ENCODE peak calls at places on chromosomes 6 and 20, in nine cellular contexts. One of them, this sample, is unnamed.

GRCh38 chr6:158570681-158570962 is 10.7 kb downstream of the TMEM181 start:
- DNase-seq in stimulated activated CD8-positive, alpha-beta memory T cell treated with anti-CD3 and anti-CD28 coated beads, Interleukin-4, amount 100 ng/mL, for 1 hour: no peak
- DNase-seq in omental fat pad: no peak
- DNase-seq in neural crest cell: no peak
- DNase-seq in NCI-H2081 treated with DMSO at 0.1 percent for 48 hours: no peak
- DNase-seq in HCEC 1CT: no peak
- DNase-seq in activated T-helper 1 cell treated with Interleukin-2 at 50 U/mL for 16 hours: no peak
- DNase-seq in brain microvascular endothelial cell: no peak
- DNase-seq in non-pigmented ciliary epithelial cell: no peak
- DNase-seq in this sample: no peak

GRCh38 chr20:21323640-21324039 is 20.5 kb downstream of the XRN2 start:
- DNase-seq in stimulated activated CD8-positive, alpha-beta memory T cell treated with anti-CD3 and anti-CD28 coated beads, Interleukin-4, amount 100 ng/mL, for 1 hour: no peak
- DNase-seq in omental fat pad: no peak
- DNase-seq in neural crest cell: no peak
- DNase-seq in NCI-H2081 treated with DMSO at 0.1 percent for 48 hours: no peak
- DNase-seq in HCEC 1CT: peak
- DNase-seq in activated T-helper 1 cell treated with Interleukin-2 at 50 U/mL for 16 hours: no peak
- DNase-seq in brain microvascular endothelial cell: peak
- DNase-seq in non-pigmented ciliary epithelial cell: no peak
- DNase-seq in this sample: peak

GRCh38 chr6:54017877-54018276 is 93.4 kb upstream of the MLIP start:
- DNase-seq in stimulated activated CD8-positive, alpha-beta memory T cell treated with anti-CD3 and anti-CD28 coated beads, Interleukin-4, amount 100 ng/mL, for 1 hour: no peak
- DNase-seq in omental fat pad: no peak
- DNase-seq in neural crest cell: no peak
- DNase-seq in NCI-H2081 treated with DMSO at 0.1 percent for 48 hours: no peak
- DNase-seq in HCEC 1CT: no peak
- DNase-seq in activated T-helper 1 cell treated with Interleukin-2 at 50 U/mL for 16 hours: no peak
- DNase-seq in brain microvascular endothelial cell: no peak
- DNase-seq in non-pigmented ciliary epithelial cell: no peak
- DNase-seq in this sample: no peak

GRCh38 chr6:80335061-80335660 is 228.7 kb downstream of the BCKDHB start:
- DNase-seq in stimulated activated CD8-positive, alpha-beta memory T cell treated with anti-CD3 and anti-CD28 coated beads, Interleukin-4, amount 100 ng/mL, for 1 hour: no peak
- DNase-seq in omental fat pad: no peak
- DNase-seq in neural crest cell: no peak
- DNase-seq in NCI-H2081 treated with DMSO at 0.1 percent for 48 hours: no peak
- DNase-seq in HCEC 1CT: no peak
- DNase-seq in activated T-helper 1 cell treated with Interleukin-2 at 50 U/mL for 16 hours: no peak
- DNase-seq in brain microvascular endothelial cell: peak
- DNase-seq in non-pigmented ciliary epithelial cell: no peak
- DNase-seq in this sample: no peak

GRCh38 chr6:15131234-15132195 is 114.4 kb upstream of the JARID2 start:
- DNase-seq in stimulated activated CD8-positive, alpha-beta memory T cell treated with anti-CD3 and anti-CD28 coated beads, Interleukin-4, amount 100 ng/mL, for 1 hour: no peak
- DNase-seq in omental fat pad: no peak
- DNase-seq in neural crest cell: no peak
- DNase-seq in NCI-H2081 treated with DMSO at 0.1 percent for 48 hours: no peak
- DNase-seq in HCEC 1CT: no peak
- DNase-seq in activated T-helper 1 cell treated with Interleukin-2 at 50 U/mL for 16 hours: no peak
- DNase-seq in brain microvascular endothelial cell: no peak
- DNase-seq in non-pigmented ciliary epithelial cell: no peak
- DNase-seq in this sample: no peak

GRCh38 chr6:5723905-5724691 is 282.6 kb downstream of the NRN1 start:
- DNase-seq in stimulated activated CD8-positive, alpha-beta memory T cell treated with anti-CD3 and anti-CD28 coated beads, Interleukin-4, amount 100 ng/mL, for 1 hour: no peak
- DNase-seq in omental fat pad: no peak
- DNase-seq in neural crest cell: no peak
- DNase-seq in NCI-H2081 treated with DMSO at 0.1 percent for 48 hours: no peak
- DNase-seq in HCEC 1CT: no peak
- DNase-seq in activated T-helper 1 cell treated with Interleukin-2 at 50 U/mL for 16 hours: no peak
- DNase-seq in brain microvascular endothelial cell: peak
- DNase-seq in non-pigmented ciliary epithelial cell: no peak
- DNase-seq in this sample: no peak

GRCh38 chr6:132624175-132624574 is at the start of gene TAAR2:
- DNase-seq in stimulated activated CD8-positive, alpha-beta memory T cell treated with anti-CD3 and anti-CD28 coated beads, Interleukin-4, amount 100 ng/mL, for 1 hour: no peak
- DNase-seq in omental fat pad: no peak
- DNase-seq in neural crest cell: no peak
- DNase-seq in NCI-H2081 treated with DMSO at 0.1 percent for 48 hours: no peak
- DNase-seq in HCEC 1CT: no peak
- DNase-seq in activated T-helper 1 cell treated with Interleukin-2 at 50 U/mL for 16 hours: no peak
- DNase-seq in brain microvascular endothelial cell: no peak
- DNase-seq in non-pigmented ciliary epithelial cell: no peak
- DNase-seq in this sample: no peak

GRCh38 chr20:51970858-51971257 is 168.5 kb upstream of the SALL4 start:
- DNase-seq in stimulated activated CD8-positive, alpha-beta memory T cell treated with anti-CD3 and anti-CD28 coated beads, Interleukin-4, amount 100 ng/mL, for 1 hour: no peak
- DNase-seq in omental fat pad: no peak
- DNase-seq in neural crest cell: no peak
- DNase-seq in NCI-H2081 treated with DMSO at 0.1 percent for 48 hours: no peak
- DNase-seq in HCEC 1CT: no peak
- DNase-seq in activated T-helper 1 cell treated with Interleukin-2 at 50 U/mL for 16 hours: no peak
- DNase-seq in brain microvascular endothelial cell: no peak
- DNase-seq in non-pigmented ciliary epithelial cell: no peak
- DNase-seq in this sample: no peak

GRCh38 chr6:109840796-109841195 is 137.3 kb upstream of the GPR6 start:
- DNase-seq in stimulated activated CD8-positive, alpha-beta memory T cell treated with anti-CD3 and anti-CD28 coated beads, Interleukin-4, amount 100 ng/mL, for 1 hour: no peak
- DNase-seq in omental fat pad: no peak
- DNase-seq in neural crest cell: no peak
- DNase-seq in NCI-H2081 treated with DMSO at 0.1 percent for 48 hours: no peak
- DNase-seq in HCEC 1CT: no peak
- DNase-seq in activated T-helper 1 cell treated with Interleukin-2 at 50 U/mL for 16 hours: no peak
- DNase-seq in brain microvascular endothelial cell: peak
- DNase-seq in non-pigmented ciliary epithelial cell: no peak
- DNase-seq in this sample: no peak

GRCh38 chr20:40463171-40463570 is 225.9 kb downstream of the MAFB start:
- DNase-seq in stimulated activated CD8-positive, alpha-beta memory T cell treated with anti-CD3 and anti-CD28 coated beads, Interleukin-4, amount 100 ng/mL, for 1 hour: no peak
- DNase-seq in omental fat pad: no peak
- DNase-seq in neural crest cell: no peak
- DNase-seq in NCI-H2081 treated with DMSO at 0.1 percent for 48 hours: no peak
- DNase-seq in HCEC 1CT: no peak
- DNase-seq in activated T-helper 1 cell treated with Interleukin-2 at 50 U/mL for 16 hours: no peak
- DNase-seq in brain microvascular endothelial cell: no peak
- DNase-seq in non-pigmented ciliary epithelial cell: no peak
- DNase-seq in this sample: peak

GRCh38 chr6:143620461-143620860 is 57.3 kb upstream of the PHACTR2 start:
- DNase-seq in stimulated activated CD8-positive, alpha-beta memory T cell treated with anti-CD3 and anti-CD28 coated beads, Interleukin-4, amount 100 ng/mL, for 1 hour: no peak
- DNase-seq in omental fat pad: no peak
- DNase-seq in neural crest cell: no peak
- DNase-seq in NCI-H2081 treated with DMSO at 0.1 percent for 48 hours: no peak
- DNase-seq in HCEC 1CT: no peak
- DNase-seq in activated T-helper 1 cell treated with Interleukin-2 at 50 U/mL for 16 hours: no peak
- DNase-seq in brain microvascular endothelial cell: peak
- DNase-seq in non-pigmented ciliary epithelial cell: no peak
- DNase-seq in this sample: no peak

GRCh38 chr20:1802385-1803215 is 92.6 kb upstream of the SIRPA start:
- DNase-seq in stimulated activated CD8-positive, alpha-beta memory T cell treated with anti-CD3 and anti-CD28 coated beads, Interleukin-4, amount 100 ng/mL, for 1 hour: no peak
- DNase-seq in omental fat pad: no peak
- DNase-seq in neural crest cell: peak
- DNase-seq in NCI-H2081 treated with DMSO at 0.1 percent for 48 hours: no peak
- DNase-seq in HCEC 1CT: peak
- DNase-seq in activated T-helper 1 cell treated with Interleukin-2 at 50 U/mL for 16 hours: no peak
- DNase-seq in brain microvascular endothelial cell: peak
- DNase-seq in non-pigmented ciliary epithelial cell: no peak
- DNase-seq in this sample: peak

GRCh38 chr6:72623808-72624207 is 1.9 kb downstream of the KCNQ5 start:
- DNase-seq in stimulated activated CD8-positive, alpha-beta memory T cell treated with anti-CD3 and anti-CD28 coated beads, Interleukin-4, amount 100 ng/mL, for 1 hour: no peak
- DNase-seq in omental fat pad: no peak
- DNase-seq in neural crest cell: no peak
- DNase-seq in NCI-H2081 treated with DMSO at 0.1 percent for 48 hours: no peak
- DNase-seq in HCEC 1CT: peak
- DNase-seq in activated T-helper 1 cell treated with Interleukin-2 at 50 U/mL for 16 hours: no peak
- DNase-seq in brain microvascular endothelial cell: no peak
- DNase-seq in non-pigmented ciliary epithelial cell: no peak
- DNase-seq in this sample: no peak

GRCh38 chr20:32189691-32190607 is 17.6 kb downstream of the PLAGL2 start:
- DNase-seq in stimulated activated CD8-positive, alpha-beta memory T cell treated with anti-CD3 and anti-CD28 coated beads, Interleukin-4, amount 100 ng/mL, for 1 hour: no peak
- DNase-seq in omental fat pad: no peak
- DNase-seq in neural crest cell: peak
- DNase-seq in NCI-H2081 treated with DMSO at 0.1 percent for 48 hours: no peak
- DNase-seq in HCEC 1CT: no peak
- DNase-seq in activated T-helper 1 cell treated with Interleukin-2 at 50 U/mL for 16 hours: peak
- DNase-seq in brain microvascular endothelial cell: no peak
- DNase-seq in non-pigmented ciliary epithelial cell: no peak
- DNase-seq in this sample: peak

GRCh38 chr20:10177326-10177725 is 41.3 kb upstream of the SNAP25 start:
- DNase-seq in stimulated activated CD8-positive, alpha-beta memory T cell treated with anti-CD3 and anti-CD28 coated beads, Interleukin-4, amount 100 ng/mL, for 1 hour: no peak
- DNase-seq in omental fat pad: no peak
- DNase-seq in neural crest cell: no peak
- DNase-seq in NCI-H2081 treated with DMSO at 0.1 percent for 48 hours: no peak
- DNase-seq in HCEC 1CT: no peak
- DNase-seq in activated T-helper 1 cell treated with Interleukin-2 at 50 U/mL for 16 hours: no peak
- DNase-seq in brain microvascular endothelial cell: no peak
- DNase-seq in non-pigmented ciliary epithelial cell: no peak
- DNase-seq in this sample: no peak

GRCh38 chr6:73817238-73817637 is 121.2 kb downstream of the CD109 start:
- DNase-seq in stimulated activated CD8-positive, alpha-beta memory T cell treated with anti-CD3 and anti-CD28 coated beads, Interleukin-4, amount 100 ng/mL, for 1 hour: no peak
- DNase-seq in omental fat pad: no peak
- DNase-seq in neural crest cell: no peak
- DNase-seq in NCI-H2081 treated with DMSO at 0.1 percent for 48 hours: no peak
- DNase-seq in HCEC 1CT: no peak
- DNase-seq in activated T-helper 1 cell treated with Interleukin-2 at 50 U/mL for 16 hours: no peak
- DNase-seq in brain microvascular endothelial cell: no peak
- DNase-seq in non-pigmented ciliary epithelial cell: no peak
- DNase-seq in this sample: no peak